ENCODE peak calls at places on chromosomes 13 and 19, in nine cellular contexts. Z is heart left ventricle, M is GM12878, Y is body of pancreas, U is IMR-90, E is esophagus squamous epithelium, S is upper lobe of left lung, O is HCT116, D is vagina. F is an unnamed sample.

GRCh38 chr13:80473695-80474094 is 132.8 kb upstream of the SPRY2 start:
- DNase-seq in M (no peak), D (no peak), U (peak; percentile 18), S (no peak), Z (no peak), Y (no peak), E (no peak), O (no peak), F (no peak)

GRCh38 chr13:39016789-39017188 is 21.1 kb downstream of the PROSER1 start:
- DNase-seq in U (peak; percentile 8), M (no peak), O (peak; percentile 16), S (no peak), Y (peak; percentile 9), D (no peak), Z (no peak), E (no peak), F (no peak)

GRCh38 chr13:110137677-110138008 is 169.3 kb downstream of the COL4A1 start:
- DNase-seq in E (no peak), S (no peak), Y (peak; percentile 67), U (no peak), O (peak; percentile 35), Z (peak; percentile 76), D (no peak), M (no peak), F (peak; percentile 25)

GRCh38 chr19:45245334-45245787 is at the start of gene EXOC3L2:
- DNase-seq in Z (peak; percentile 43), Y (no peak), S (peak; percentile 62), E (no peak), D (no peak), O (no peak), M (no peak), U (no peak), F (no peak)

GRCh38 chr13:99496322-99497142 is 4.7 kb upstream of the TM9SF2 start:
- DNase-seq in Y (peak; percentile 32), M (peak; percentile 75), Z (peak; percentile 70), S (no peak), U (peak; percentile 15), O (peak; percentile 36), D (no peak), E (peak; percentile 52), F (no peak)

GRCh38 chr19:18220632-18221275 is 5.5 kb downstream of the PDE4C start:
- DNase-seq in E (no peak), O (no peak), S (peak; percentile 64), Y (peak; percentile 46), U (no peak), Z (no peak), M (no peak), D (no peak), F (no peak)

GRCh38 chr13:66483712-66484111 is 746.4 kb downstream of the PCDH9 start:
- DNase-seq in O (no peak), Y (no peak), D (no peak), U (no peak), E (no peak), S (peak; percentile 23), M (no peak), Z (no peak), F (no peak)

GRCh38 chr19:3986260-3987041 is 1.2 kb upstream of the EEF2 start:
- DNase-seq in D (no peak), S (no peak), M (peak; percentile 56), O (peak; percentile 74), Z (peak; percentile 56), U (peak; percentile 73), Y (peak; percentile 66), E (no peak), F (peak; percentile 56)

DNA sequence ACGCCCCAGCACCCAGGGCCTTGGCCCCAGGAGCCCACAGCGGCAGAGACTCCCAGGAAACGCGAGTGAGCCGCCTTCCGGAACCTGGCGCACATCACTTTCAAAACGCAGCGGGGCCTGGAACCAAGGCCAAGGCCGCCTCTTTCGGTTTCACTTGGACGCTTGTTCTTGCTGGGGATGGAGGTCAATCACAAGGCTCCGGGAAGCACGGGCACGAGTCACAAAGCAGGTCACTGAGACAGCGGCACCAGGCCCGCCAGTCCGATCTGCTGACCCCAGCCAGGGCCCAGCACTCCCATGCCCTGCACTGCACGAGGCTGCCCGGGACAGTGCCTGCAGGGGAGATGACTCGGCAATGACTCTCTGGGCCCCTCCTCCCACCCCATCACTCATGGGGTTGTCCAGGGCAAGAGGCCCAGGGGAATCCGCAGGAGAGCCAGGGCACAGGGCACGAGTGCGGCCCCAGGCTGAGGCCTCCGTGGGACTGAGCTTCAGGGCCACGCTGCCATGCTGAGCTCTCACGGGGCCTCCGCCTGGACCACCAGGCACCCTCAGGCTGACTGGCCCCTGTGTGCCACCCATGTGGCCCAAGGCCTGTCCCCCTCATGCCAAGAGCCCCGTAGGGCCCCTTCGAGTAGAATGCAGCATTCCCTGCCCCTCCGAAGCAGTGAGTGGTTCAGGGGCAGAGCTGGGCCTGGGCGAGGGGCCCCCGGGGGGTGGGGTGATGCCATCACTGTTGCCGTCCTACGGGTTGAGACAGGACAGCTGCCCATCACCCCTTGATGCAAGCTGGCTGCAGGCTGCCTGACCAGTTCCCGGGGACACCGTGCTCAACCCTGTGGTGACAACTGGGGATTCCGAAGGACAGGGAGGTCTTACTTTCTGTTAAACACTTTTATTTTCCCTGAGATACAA is 4.9 kb downstream of the SBNO2 start:
- DNase-seq in Z (peak; percentile 25), O (no peak), U (peak; percentile 85), S (peak; percentile 82), M (no peak), E (no peak), D (no peak), Y (peak; percentile 55), F (no peak)
- H3K4me3 ChIP-seq in Z (no peak overlapping the region), O (no peak overlapping the region), U (peak overlapping the region; percentile 33), S (peak overlapping the region; percentile 39), M (no peak overlapping the region), E (peak overlapping the region; percentile 38), D (peak overlapping the region; percentile 34), Y (no peak overlapping the region), F (peak overlapping the region; percentile 33)

GRCh38 chr13:77299587-77299986 is 27.3 kb downstream of the MYCBP2 start:
- DNase-seq in Y (no peak), E (no peak), M (no peak), U (no peak), Z (no peak), S (no peak), D (no peak), O (no peak), F (no peak)

GRCh38 chr13:77298403-77298802 is 28.5 kb downstream of the MYCBP2 start:
- DNase-seq in Z (no peak), Y (no peak), U (no peak), E (no peak), O (no peak), S (no peak), D (no peak), M (no peak), F (no peak)

GRCh38 chr13:77306458-77306857 is 20.4 kb downstream of the MYCBP2 start:
- DNase-seq in E (no peak), Y (no peak), O (no peak), S (no peak), M (no peak), D (no peak), U (no peak), Z (no peak), F (no peak)

GRCh38 chr13:77305276-77305675 is 21.6 kb downstream of the MYCBP2 start:
- DNase-seq in S (no peak), O (no peak), Z (no peak), U (no peak), D (no peak), E (no peak), Y (no peak), M (no peak), F (no peak)

DNA sequence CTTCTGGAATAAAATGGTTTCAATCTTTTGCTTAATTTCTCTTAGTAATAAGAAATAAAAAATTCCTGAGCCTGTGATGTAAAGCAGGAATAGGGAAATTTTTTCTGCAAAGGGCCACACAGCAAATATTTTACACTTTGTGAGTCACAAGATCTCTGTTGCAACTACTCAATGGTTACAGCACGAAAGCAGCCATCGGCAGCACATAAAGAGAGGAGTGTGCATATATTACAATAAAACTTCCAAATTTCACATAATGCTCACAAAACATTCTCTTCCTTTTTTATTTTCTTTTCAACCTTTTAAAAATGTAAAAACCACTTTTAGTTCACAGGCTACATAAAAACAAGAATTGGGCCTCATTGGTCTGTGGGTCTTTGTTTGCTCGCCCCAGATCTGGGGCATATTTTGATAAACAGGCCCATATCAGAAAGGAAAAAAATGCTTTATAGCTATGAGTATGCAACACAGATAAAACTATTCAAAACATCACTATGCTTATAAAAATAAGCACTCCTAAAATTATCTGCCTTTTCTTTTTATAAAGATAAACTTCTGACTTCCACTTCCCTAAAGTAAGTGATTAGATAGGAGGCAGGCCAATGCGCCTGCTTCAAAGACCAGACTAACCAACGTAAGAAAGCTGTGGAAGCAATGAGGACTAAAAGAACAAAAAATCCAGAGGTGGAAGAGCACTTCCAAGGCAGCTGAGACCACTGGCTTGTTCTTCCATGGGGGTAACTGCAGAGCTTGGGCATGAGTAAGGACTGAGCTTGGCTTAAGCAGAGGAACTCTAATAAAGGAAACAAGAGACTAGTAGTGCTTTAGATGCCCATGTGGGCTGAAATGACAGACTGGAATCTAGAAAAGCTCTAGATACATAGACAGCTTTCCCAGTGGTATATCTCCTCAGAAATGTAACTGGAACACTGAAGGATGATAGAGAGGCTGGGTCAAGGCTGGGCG is 26.4 kb downstream of the MYCBP2 start:
- DNase-seq in M (no peak), O (no peak), E (no peak), Z (no peak), D (no peak), S (no peak), U (peak; percentile 86), Y (no peak), F (no peak)
- H3K27ac ChIP-seq in M (peak overlapping the region; percentile 80), O (no peak overlapping the region), E (peak overlapping the region; percentile 22), Z (no peak overlapping the region), D (peak overlapping the region; percentile 47), S (peak overlapping the region; percentile 32), U (peak overlapping the region; percentile 97), Y (no peak overlapping the region), F (peak overlapping the region; percentile 56)

DNA sequence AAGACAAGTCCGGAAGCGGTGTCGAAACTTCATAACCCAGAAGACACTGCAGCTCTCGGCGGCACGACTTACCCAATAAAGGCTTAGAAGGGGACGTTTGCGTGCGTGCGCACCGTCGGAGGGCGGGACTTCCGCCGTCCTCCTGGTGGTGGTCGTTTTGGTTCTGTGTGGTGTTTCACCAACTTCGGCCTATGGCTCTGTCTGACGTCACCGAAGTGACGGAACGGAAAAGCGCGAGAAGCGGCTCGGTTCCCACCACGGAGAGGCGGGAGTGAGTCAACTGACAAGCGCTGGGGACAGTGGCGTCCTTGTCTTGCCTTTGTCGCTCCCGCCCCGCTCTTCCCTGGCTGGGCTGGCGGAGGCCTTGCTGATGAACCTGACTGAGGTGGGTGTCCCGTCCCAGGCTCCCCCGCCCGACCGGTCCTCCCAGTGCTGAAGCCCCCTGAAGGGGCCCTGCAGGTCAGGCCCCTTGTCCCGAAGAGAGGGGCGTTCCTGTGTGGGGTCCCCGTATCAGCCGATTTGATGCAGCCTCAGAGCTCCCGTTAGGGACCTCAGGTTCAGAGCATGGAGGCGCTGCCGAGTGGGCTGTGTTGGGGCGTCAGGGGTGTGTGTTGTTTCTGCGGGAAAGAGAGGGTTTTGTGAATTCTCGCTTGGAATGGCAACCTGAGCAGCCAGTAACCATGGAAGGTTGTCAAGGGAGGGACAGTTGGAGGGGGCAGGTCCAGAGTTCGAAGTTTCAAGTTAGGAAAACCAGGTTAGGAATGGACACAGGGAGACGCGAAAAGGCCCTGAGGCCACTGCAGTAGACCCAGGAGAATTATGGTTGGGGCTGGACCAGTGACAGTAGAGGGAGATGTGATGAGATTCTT is at the start of gene ZNF548:
- DNase-seq in Z (peak; percentile 98), S (peak; percentile 100), Y (peak; percentile 96), M (peak; percentile 93), U (peak; percentile 100), D (no peak), O (peak; percentile 98), E (peak; percentile 93), F (peak; percentile 86)
- TF ChIP-seq POLR2A in Z (peak; percentile 52), S (peak; percentile 23), Y (peak; percentile 58), M (peak; percentile 84), U (peak; percentile 87), D (no peak), O (peak; percentile 39), E (peak; percentile 35), F (peak; percentile 56)

DNA sequence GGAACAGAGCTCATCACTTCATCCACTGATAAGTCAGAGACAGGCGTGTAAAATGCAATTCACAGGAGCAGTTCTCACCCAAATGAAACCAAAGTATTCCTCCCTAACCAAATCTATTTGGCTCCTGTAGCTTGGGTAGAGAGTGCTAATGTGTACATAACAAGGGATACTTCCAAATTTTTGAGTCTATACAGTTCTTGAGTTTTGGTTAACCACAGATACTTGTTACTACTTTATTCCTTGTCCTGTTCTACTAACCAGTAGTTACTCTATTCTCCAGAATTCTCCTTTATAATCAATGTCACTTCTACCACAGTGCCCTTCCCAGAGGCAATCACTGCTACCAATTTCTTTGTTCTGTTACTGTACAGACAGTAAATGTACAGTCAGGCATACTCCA is 57.3 kb downstream of the ELF1 start:
- DNase-seq in E (no peak), Z (no peak), O (no peak), D (no peak), U (no peak), Y (no peak), M (no peak), S (no peak), F (no peak)
- H3K4me3 ChIP-seq in E (no peak overlapping the region), Z (no peak overlapping the region), O (no peak overlapping the region), D (no peak overlapping the region), U (no peak overlapping the region), Y (no peak overlapping the region), M (peak overlapping the region; percentile 20), S (no peak overlapping the region), F (no peak overlapping the region)